ENCODE peak calls at places on chromosomes 11 and 22, in eight cellular contexts. W, M, B, G, Y, J, F and H are unnamed samples.

GRCh38 chr11:11856638-11857037 is 14.9 kb downstream of the USP47 start:
- DNase-seq in W (no peak), M (no peak), B (no peak), G (no peak), Y (no peak), J (no peak), F (no peak), H (no peak)

GRCh38 chr22:40426671-40427070 is 56.3 kb downstream of the SGSM3 start:
- DNase-seq in W (no peak), M (no peak), B (no peak), G (peak), Y (no peak), J (no peak), F (no peak), H (no peak)

GRCh38 chr11:131816046-131816445 is 445.6 kb downstream of the NTM start:
- DNase-seq in W (no peak), M (no peak), B (no peak), G (no peak), Y (no peak), J (no peak), F (no peak), H (no peak)

GRCh38 chr22:19710020-19710768 is 4.1 kb upstream of the SEPTIN5 start:
- DNase-seq in W (no peak), M (no peak), B (peak), G (no peak), Y (no peak), J (peak), F (no peak), H (peak)

GRCh38 chr22:42844756-42845155 is 12.3 kb downstream of the ARFGAP3 start:
- DNase-seq in W (no peak), M (no peak), B (no peak), G (no peak), Y (no peak), J (no peak), F (no peak), H (no peak)

GRCh38 chr11:44855138-44855849 is 95.4 kb downstream of the TP53I11 start:
- DNase-seq in W (no peak), M (no peak), B (no peak), G (no peak), Y (no peak), J (no peak), F (no peak), H (no peak)

GRCh38 chr11:76166314-76166713 is 40.0 kb downstream of the WNT11 start:
- DNase-seq in W (no peak), M (no peak), B (no peak), G (no peak), Y (no peak), J (no peak), F (no peak), H (no peak)

GRCh38 chr11:123083623-123084029 is 21.7 kb upstream of the HSPA8 start:
- DNase-seq in W (peak), M (peak), B (no peak), G (peak), Y (peak), J (peak), F (peak), H (peak)

GRCh38 chr11:26777276-26777939 is 55.5 kb upstream of the SLC5A12 start:
- DNase-seq in W (no peak), M (no peak), B (no peak), G (no peak), Y (no peak), J (no peak), F (no peak), H (no peak)

GRCh38 chr11:10452211-10452767 is 2.8 kb upstream of the AMPD3 start:
- DNase-seq in W (no peak), M (no peak), B (no peak), G (no peak), Y (no peak), J (no peak), F (no peak), H (no peak)

GRCh38 chr11:112364962-112365481 is 104.4 kb upstream of the PLET1 start:
- DNase-seq in W (no peak), M (no peak), B (no peak), G (peak), Y (no peak), J (no peak), F (no peak), H (no peak)

GRCh38 chr11:129023968-129024676 is 81.5 kb upstream of the TP53AIP1 start:
- DNase-seq in W (no peak), M (no peak), B (no peak), G (no peak), Y (no peak), J (no peak), F (no peak), H (peak)

GRCh38 chr22:47012589-47013365 is 250.3 kb downstream of the TBC1D22A start:
- DNase-seq in W (peak), M (no peak), B (no peak), G (peak), Y (no peak), J (no peak), F (no peak), H (peak)

GRCh38 chr11:131618203-131618602 is 247.8 kb downstream of the NTM start:
- DNase-seq in W (no peak), M (no peak), B (no peak), G (no peak), Y (no peak), J (no peak), F (no peak), H (no peak)

GRCh38 chr11:80495116-80495515 is 1054.3 kb upstream of the TENM4 start:
- DNase-seq in W (no peak), M (no peak), B (no peak), G (no peak), Y (no peak), J (no peak), F (no peak), H (no peak)

GRCh38 chr11:83599066-83599465 is 312.9 kb upstream of the CCDC90B start:
- DNase-seq in W (no peak), M (no peak), B (no peak), G (no peak), Y (no peak), J (no peak), F (no peak), H (no peak)

GRCh38 chr11:68282141-68282860 is 10.5 kb upstream of the C11orf24 start:
- DNase-seq in W (peak), M (no peak), B (no peak), G (no peak), Y (no peak), J (no peak), F (no peak), H (no peak)

GRCh38 chr11:78381867-78382266 is 35.8 kb downstream of the GAB2 start:
- DNase-seq in W (no peak), M (no peak), B (no peak), G (no peak), Y (no peak), J (no peak), F (no peak), H (no peak)

GRCh38 chr11:124612567-124613245 is 1.5 kb downstream of the PANX3 start:
- DNase-seq in W (no peak), M (no peak), B (no peak), G (no peak), Y (no peak), J (no peak), F (no peak), H (no peak)

GRCh38 chr22:50059185-50059880 is 1.2 kb upstream of the TTLL8 start:
- DNase-seq in W (peak), M (no peak), B (peak), G (no peak), Y (no peak), J (no peak), F (no peak), H (peak)

GRCh38 chr11:41245704-41246398 is 213.6 kb downstream of the LRRC4C start:
- DNase-seq in W (no peak), M (no peak), B (no peak), G (peak), Y (no peak), J (no peak), F (no peak), H (peak)